ENCODE peak calls at places on chromosomes 16 and 17, in five cellular contexts. One of them, this sample, is unnamed.

GRCh38 chr16:29909398-29909797 is 9.1 kb downstream of the ASPHD1 start:
- DNase-seq in BE2C: no peak
- DNase-seq in activated gamma-delta T cell: no peak
- DNase-seq in iPS-NIHi11: no peak
- DNase-seq in stimulated activated CD4-positive, alpha-beta T cell treated with anti-CD3 and anti-CD28 coated beads, Interleukin-2, amount 100 ng/mL, for 24 hours: no peak
- DNase-seq in this sample: no peak

GRCh38 chr16:79810449-79811189 is 210.1 kb upstream of the MAF start:
- DNase-seq in iPS-NIHi11: no peak
- DNase-seq in BE2C: no peak
- DNase-seq in stimulated activated CD4-positive, alpha-beta T cell treated with anti-CD3 and anti-CD28 coated beads, Interleukin-2, amount 100 ng/mL, for 24 hours: no peak
- DNase-seq in activated gamma-delta T cell: no peak
- DNase-seq in this sample: no peak

GRCh38 chr17:382644-383533 is 30.3 kb upstream of the RPH3AL start:
- DNase-seq in BE2C: peak
- DNase-seq in activated gamma-delta T cell: no peak
- DNase-seq in iPS-NIHi11: peak
- DNase-seq in stimulated activated CD4-positive, alpha-beta T cell treated with anti-CD3 and anti-CD28 coated beads, Interleukin-2, amount 100 ng/mL, for 24 hours: no peak
- DNase-seq in this sample: peak

GRCh38 chr16:65118866-65119265 is 3.0 kb downstream of the CDH11 start:
- DNase-seq in activated gamma-delta T cell: no peak
- DNase-seq in stimulated activated CD4-positive, alpha-beta T cell treated with anti-CD3 and anti-CD28 coated beads, Interleukin-2, amount 100 ng/mL, for 24 hours: no peak
- DNase-seq in BE2C: no peak
- DNase-seq in iPS-NIHi11: no peak
- DNase-seq in this sample: no peak

GRCh38 chr17:27778193-27778592 is 22.1 kb downstream of the NOS2 start:
- DNase-seq in iPS-NIHi11: no peak
- DNase-seq in activated gamma-delta T cell: no peak
- DNase-seq in stimulated activated CD4-positive, alpha-beta T cell treated with anti-CD3 and anti-CD28 coated beads, Interleukin-2, amount 100 ng/mL, for 24 hours: no peak
- DNase-seq in BE2C: no peak
- DNase-seq in this sample: no peak

GRCh38 chr17:60142872-60143499 is 6.8 kb upstream of the CA4 start:
- DNase-seq in iPS-NIHi11: peak
- DNase-seq in BE2C: peak
- DNase-seq in stimulated activated CD4-positive, alpha-beta T cell treated with anti-CD3 and anti-CD28 coated beads, Interleukin-2, amount 100 ng/mL, for 24 hours: peak
- DNase-seq in activated gamma-delta T cell: no peak
- DNase-seq in this sample: peak

GRCh38 chr17:77045441-77046041 is 95.2 kb upstream of the SEC14L1 start:
- DNase-seq in stimulated activated CD4-positive, alpha-beta T cell treated with anti-CD3 and anti-CD28 coated beads, Interleukin-2, amount 100 ng/mL, for 24 hours: no peak
- DNase-seq in BE2C: no peak
- DNase-seq in iPS-NIHi11: no peak
- DNase-seq in activated gamma-delta T cell: no peak
- DNase-seq in this sample: no peak

GRCh38 chr16:27492588-27492979 is 57.1 kb downstream of the GTF3C1 start:
- DNase-seq in iPS-NIHi11: no peak
- DNase-seq in BE2C: no peak
- DNase-seq in stimulated activated CD4-positive, alpha-beta T cell treated with anti-CD3 and anti-CD28 coated beads, Interleukin-2, amount 100 ng/mL, for 24 hours: no peak
- DNase-seq in activated gamma-delta T cell: no peak
- DNase-seq in this sample: no peak

GRCh38 chr17:75878174-75878998 is at the start of gene TRIM47:
- DNase-seq in iPS-NIHi11: peak
- DNase-seq in activated gamma-delta T cell: no peak
- DNase-seq in BE2C: no peak
- DNase-seq in stimulated activated CD4-positive, alpha-beta T cell treated with anti-CD3 and anti-CD28 coated beads, Interleukin-2, amount 100 ng/mL, for 24 hours: peak
- DNase-seq in this sample: peak

GRCh38 chr17:48259710-48260291 is 152.2 kb downstream of the SNX11 start:
- DNase-seq in stimulated activated CD4-positive, alpha-beta T cell treated with anti-CD3 and anti-CD28 coated beads, Interleukin-2, amount 100 ng/mL, for 24 hours: no peak
- DNase-seq in BE2C: no peak
- DNase-seq in activated gamma-delta T cell: no peak
- DNase-seq in iPS-NIHi11: peak
- DNase-seq in this sample: no peak

GRCh38 chr16:8729779-8730334 is 55.4 kb downstream of the ABAT start:
- DNase-seq in BE2C: no peak
- DNase-seq in iPS-NIHi11: no peak
- DNase-seq in activated gamma-delta T cell: no peak
- DNase-seq in stimulated activated CD4-positive, alpha-beta T cell treated with anti-CD3 and anti-CD28 coated beads, Interleukin-2, amount 100 ng/mL, for 24 hours: no peak
- DNase-seq in this sample: no peak

GRCh38 chr17:61475726-61476125 is 23.5 kb downstream of the TBX4 start:
- DNase-seq in activated gamma-delta T cell: no peak
- DNase-seq in iPS-NIHi11: no peak
- DNase-seq in BE2C: no peak
- DNase-seq in stimulated activated CD4-positive, alpha-beta T cell treated with anti-CD3 and anti-CD28 coated beads, Interleukin-2, amount 100 ng/mL, for 24 hours: no peak
- DNase-seq in this sample: no peak

GRCh38 chr17:59620518-59621259 is 994 bp downstream of the CLTC start:
- DNase-seq in iPS-NIHi11: peak
- DNase-seq in stimulated activated CD4-positive, alpha-beta T cell treated with anti-CD3 and anti-CD28 coated beads, Interleukin-2, amount 100 ng/mL, for 24 hours: peak
- DNase-seq in activated gamma-delta T cell: peak
- DNase-seq in BE2C: peak
- DNase-seq in this sample: peak

GRCh38 chr16:82704369-82704768 is 77.6 kb downstream of the CDH13 start:
- DNase-seq in activated gamma-delta T cell: no peak
- DNase-seq in BE2C: no peak
- DNase-seq in iPS-NIHi11: no peak
- DNase-seq in stimulated activated CD4-positive, alpha-beta T cell treated with anti-CD3 and anti-CD28 coated beads, Interleukin-2, amount 100 ng/mL, for 24 hours: no peak
- DNase-seq in this sample: no peak